ENCODE peak calls at places on chromosome 19, in nine cellular contexts. P, J, S, X, I, L, Q, C and Z are unnamed samples.

GRCh38 chr19:32581704-32582164 is 744 bp downstream of the PDCD5 start:
- DNase-seq in Q (peak), I (peak), P (no peak), L (no peak), J (no peak), C (no peak), X (no peak), S (no peak), Z (no peak)

GRCh38 chr19:9000933-9001332 is 9.3 kb downstream of the MUC16 start:
- DNase-seq in X (no peak), L (no peak), Q (no peak), C (no peak), I (no peak), S (no peak), J (no peak), P (no peak), Z (no peak)

GRCh38 chr19:3338541-3339181 is 27.7 kb upstream of the NFIC start:
- DNase-seq in X (no peak), Q (no peak), I (no peak), L (no peak), J (no peak), P (no peak), C (peak), S (peak), Z (no peak)

GRCh38 chr19:2253106-2254051 is 2.8 kb downstream of the JSRP1 start:
- DNase-seq in I (no peak), C (no peak), S (no peak), L (no peak), X (no peak), Q (no peak), J (no peak), P (no peak), Z (no peak)

GRCh38 chr19:12035220-12036172 is at the start of gene ZNF433:
- DNase-seq in P (peak), C (peak), S (peak), X (peak), L (peak), Q (no peak), I (peak), J (peak), Z (peak)

GRCh38 chr19:2426661-2427322 is 594 bp downstream of the TIMM13 start:
- DNase-seq in Q (peak), P (peak), I (peak), L (no peak), S (no peak), J (no peak), C (peak), X (peak), Z (no peak)

GRCh38 chr19:3664879-3665642 is 35.2 kb downstream of the PIP5K1C start:
- DNase-seq in J (no peak), L (no peak), Q (no peak), S (no peak), C (no peak), P (no peak), I (no peak), X (no peak), Z (no peak)

GRCh38 chr19:45153339-45154063 is 7.3 kb downstream of the NKPD1 start:
- DNase-seq in C (peak), P (no peak), J (no peak), S (peak), L (peak), Q (no peak), I (peak), X (peak), Z (no peak)

GRCh38 chr19:13629687-13630357 is 123.5 kb upstream of the CACNA1A start:
- DNase-seq in J (no peak), C (no peak), S (no peak), I (peak), L (no peak), X (no peak), P (no peak), Q (no peak), Z (no peak)

GRCh38 chr19:48859711-48860572 is 8.5 kb downstream of the PLEKHA4 start:
- DNase-seq in S (no peak), C (no peak), X (no peak), L (peak), I (no peak), Q (peak), J (no peak), P (no peak), Z (peak)

GRCh38 chr19:38726761-38727301 is 17.4 kb downstream of the CAPN12 start:
- DNase-seq in P (no peak), L (no peak), C (peak), X (no peak), S (peak), I (no peak), Q (no peak), J (no peak), Z (no peak)

GRCh38 chr19:29596885-29597525 is 9.1 kb upstream of the POP4 start:
- DNase-seq in S (no peak), J (no peak), L (no peak), X (no peak), C (no peak), Q (peak), P (peak), I (peak), Z (no peak)

GRCh38 chr19:15265849-15266248 is 33.6 kb upstream of the EPHX3 start:
- DNase-seq in J (peak), Q (no peak), L (peak), X (no peak), C (no peak), P (peak), I (peak), S (peak), Z (no peak)

GRCh38 chr19:43720936-43721335 is 5.1 kb downstream of the IRGC start:
- DNase-seq in Q (no peak), L (no peak), S (no peak), J (no peak), C (no peak), I (no peak), X (no peak), P (no peak), Z (no peak)

GRCh38 chr19:31348416-31349159 is 648 bp downstream of the TSHZ3 start:
- DNase-seq in P (no peak), I (no peak), C (no peak), L (peak), X (peak), Q (peak), J (no peak), S (peak), Z (no peak)

GRCh38 chr19:31223805-31224534 is 125.3 kb downstream of the TSHZ3 start:
- DNase-seq in C (no peak), P (no peak), L (no peak), J (no peak), X (no peak), Q (no peak), S (no peak), I (peak), Z (no peak)

GRCh38 chr19:3983936-3984583 is 1.2 kb downstream of the EEF2 start:
- DNase-seq in L (no peak), C (no peak), S (no peak), P (no peak), I (peak), J (no peak), Q (peak), X (no peak), Z (peak)

GRCh38 chr19:3179739-3180293 is 1.2 kb downstream of the S1PR4 start:
- DNase-seq in J (no peak), X (peak), S (no peak), I (no peak), Q (no peak), C (peak), L (peak), P (no peak), Z (peak)

GRCh38 chr19:18002347-18002850 is 5.6 kb upstream of the ARRDC2 start:
- DNase-seq in L (no peak), I (no peak), Q (no peak), X (no peak), C (no peak), J (no peak), P (no peak), S (no peak), Z (no peak)

GRCh38 chr19:4455742-4456565 is 1.6 kb downstream of the UBXN6 start:
- DNase-seq in I (peak), Q (no peak), J (no peak), L (no peak), C (no peak), S (peak), X (no peak), P (peak), Z (no peak)

GRCh38 chr19:55098716-55099556 is 18.5 kb downstream of the PPP1R12C start:
- DNase-seq in Q (no peak), I (no peak), L (no peak), P (no peak), S (no peak), J (no peak), C (no peak), X (no peak), Z (no peak)

GRCh38 chr19:35507561-35507960 is 5.9 kb downstream of the DMKN start:
- DNase-seq in X (no peak), P (no peak), I (no peak), S (no peak), J (no peak), Q (no peak), C (no peak), L (no peak), Z (no peak)

GRCh38 chr19:29308977-29309520 is 96.1 kb upstream of the UQCRFS1 start:
- DNase-seq in C (no peak), S (no peak), I (no peak), Q (no peak), J (no peak), L (no peak), X (no peak), P (peak), Z (no peak)

GRCh38 chr19:32611161-32611560 is 30.2 kb downstream of the PDCD5 start:
- DNase-seq in I (no peak), X (no peak), Q (no peak), J (no peak), L (no peak), C (no peak), S (no peak), P (no peak), Z (no peak)

GRCh38 chr19:50432221-50432626 is 468 bp upstream of the MYBPC2 start:
- DNase-seq in C (no peak), P (no peak), S (no peak), I (no peak), J (no peak), Q (no peak), L (no peak), X (no peak), Z (no peak)